ENCODE peak calls at places on chromosomes 1 and 21, in four cellular contexts. B is GM12878, W is K562, O is HepG2. U is an unnamed sample.
A peak's percentile ranks its signal among the peaks of the same experiment; 100 is the strongest.

GRCh38 chr1:241611063-241611462 is 29.1 kb downstream of the CHML start:
- DNase-seq in W (peak; percentile 76), O (peak; percentile 72), B (no peak), U (no peak)

GRCh38 chr21:28436286-28436932 is 556.3 kb downstream of the LTN1 start:
- DNase-seq in W (no peak), O (no peak), B (no peak), U (no peak)

GRCh38 chr1:22228505-22228911 is 85.6 kb upstream of the WNT4 start:
- DNase-seq in B (no peak), W (no peak), O (no peak), U (no peak)

GRCh38 chr1:171251741-171252300 is 3.5 kb downstream of the FMO1 start:
- DNase-seq in O (peak; percentile 12), W (peak; percentile 50), B (no peak), U (peak; percentile 44)

GRCh38 chr1:96309783-96310182 is 411.8 kb upstream of the PTBP2 start:
- DNase-seq in O (no peak), W (no peak), B (no peak), U (no peak)

GRCh38 chr21:27648560-27648959 is 681.7 kb upstream of the ADAMTS5 start:
- DNase-seq in W (no peak), B (no peak), O (no peak), U (no peak)

GRCh38 chr1:47991187-47991586 is 6.0 kb downstream of the TRABD2B start:
- DNase-seq in O (no peak), W (no peak), B (no peak), U (no peak)

GRCh38 chr1:152886090-152886489 is 8.0 kb downstream of the SMCP start:
- DNase-seq in B (no peak), W (no peak), O (no peak), U (no peak)

GRCh38 chr1:31064115-31064514 is 1.4 kb downstream of the PUM1 start:
- DNase-seq in W (peak; percentile 25), B (no peak), O (peak; percentile 89), U (no peak)

GRCh38 chr1:89112871-89113613 is 12.9 kb downstream of the GBP2 start:
- DNase-seq in W (no peak), B (no peak), O (no peak), U (no peak)

GRCh38 chr1:16131636-16132324 is 24.1 kb downstream of the EPHA2 start:
- DNase-seq in W (no peak), O (no peak), B (no peak), U (no peak)

GRCh38 chr1:41452704-41453350 is 31.7 kb downstream of the EDN2 start:
- DNase-seq in W (no peak), B (no peak), O (no peak), U (no peak)

GRCh38 chr21:26351661-26352060 is 181.1 kb upstream of the APP start:
- DNase-seq in W (no peak), B (no peak), O (no peak), U (no peak)

GRCh38 chr21:26717146-26717739 is 128.0 kb downstream of the ADAMTS1 start:
- DNase-seq in B (no peak), W (no peak), O (no peak), U (no peak)

GRCh38 chr1:53644496-53644895 is 94.5 kb downstream of the GLIS1 start:
- DNase-seq in W (no peak), B (no peak), O (no peak), U (no peak)

GRCh38 chr1:16905856-16906702 is 10.3 kb downstream of the RNU1-2 start:
- DNase-seq in O (no peak), B (no peak), W (no peak), U (no peak)

GRCh38 chr1:244945109-244945671 is 80.8 kb upstream of the HNRNPU start:
- DNase-seq in W (no peak), O (no peak), B (peak; percentile 85), U (no peak)

GRCh38 chr1:34781844-34782391 is 904 bp downstream of the GJB3 start:
- DNase-seq in W (no peak), B (no peak), O (no peak), U (no peak)

GRCh38 chr1:24425922-24426321 is 10.3 kb downstream of the NIPAL3 start:
- DNase-seq in W (no peak), B (no peak), O (no peak), U (no peak)

GRCh38 chr1:3195480-3195815 is 126.4 kb downstream of the PRDM16 start:
- DNase-seq in B (no peak), O (no peak), W (no peak), U (no peak)

GRCh38 chr1:245153645-245154428 is 948 bp upstream of the KIF26B start:
- DNase-seq in B (no peak), W (peak; percentile 33), O (no peak), U (no peak)

GRCh38 chr1:7207875-7208646 is 422.8 kb downstream of the CAMTA1 start:
- DNase-seq in O (peak; percentile 25), B (no peak), W (peak; percentile 75), U (peak; percentile 87)

GRCh38 chr1:43933386-43934278 is at the start of gene ARTN:
- DNase-seq in W (no peak), O (no peak), B (no peak), U (peak; percentile 81)

GRCh38 chr1:113861641-113862040 is 9.9 kb downstream of the PTPN22 start:
- DNase-seq in B (no peak), O (no peak), W (no peak), U (no peak)

GRCh38 chr1:59085101-59085500 is 211.8 kb upstream of the FGGY start:
- DNase-seq in O (no peak), B (no peak), W (no peak), U (no peak)

GRCh38 chr1:160376525-160377131 is 9.8 kb downstream of the NHLH1 start:
- DNase-seq in W (peak; percentile 77), O (peak; percentile 58), B (peak; percentile 36), U (no peak)

GRCh38 chr1:109472779-109473178 is 6.4 kb downstream of the SYPL2 start:
- DNase-seq in B (no peak), O (no peak), W (no peak), U (no peak)

GRCh38 chr1:67239738-67240137 is 67.9 kb upstream of the IL12RB2 start:
- DNase-seq in W (no peak), B (peak; percentile 9), O (no peak), U (no peak)

GRCh38 chr1:244074559-244075171 is 23.6 kb downstream of the ZBTB18 start:
- DNase-seq in B (no peak), W (no peak), O (no peak), U (no peak)

GRCh38 chr1:28123461-28123961 is 35.1 kb upstream of the EYA3 start:
- DNase-seq in B (no peak), W (no peak), O (no peak), U (no peak)

DNA sequence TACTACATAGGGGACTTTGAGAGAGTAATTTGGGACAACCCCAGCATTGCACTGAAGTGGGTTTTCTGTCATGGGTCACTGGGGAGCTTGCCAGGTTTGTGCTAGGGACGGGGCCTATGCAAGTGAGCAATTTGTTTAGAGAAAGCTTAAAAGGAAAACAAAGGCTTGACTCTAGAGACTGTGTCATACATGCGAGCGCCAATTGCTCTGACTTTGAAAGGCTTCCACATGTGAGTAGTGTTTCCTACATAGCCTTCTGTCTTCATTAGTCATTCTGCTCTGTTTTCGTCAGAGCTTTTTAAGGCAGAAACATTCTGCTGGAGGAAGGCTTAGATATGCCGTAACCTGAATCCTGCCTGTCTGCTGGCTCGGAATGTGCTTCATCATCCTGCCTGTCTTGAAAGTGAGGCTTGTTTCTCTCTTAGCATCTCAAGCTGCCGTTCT is 28.4 kb downstream of the TRIM45 start:
- DNase-seq in W (peak; percentile 69), B (no peak), O (no peak), U (no peak)
- TF ChIP-seq ATF3 in W (no peak), B (no peak), O (no peak), U (no peak)

DNA sequence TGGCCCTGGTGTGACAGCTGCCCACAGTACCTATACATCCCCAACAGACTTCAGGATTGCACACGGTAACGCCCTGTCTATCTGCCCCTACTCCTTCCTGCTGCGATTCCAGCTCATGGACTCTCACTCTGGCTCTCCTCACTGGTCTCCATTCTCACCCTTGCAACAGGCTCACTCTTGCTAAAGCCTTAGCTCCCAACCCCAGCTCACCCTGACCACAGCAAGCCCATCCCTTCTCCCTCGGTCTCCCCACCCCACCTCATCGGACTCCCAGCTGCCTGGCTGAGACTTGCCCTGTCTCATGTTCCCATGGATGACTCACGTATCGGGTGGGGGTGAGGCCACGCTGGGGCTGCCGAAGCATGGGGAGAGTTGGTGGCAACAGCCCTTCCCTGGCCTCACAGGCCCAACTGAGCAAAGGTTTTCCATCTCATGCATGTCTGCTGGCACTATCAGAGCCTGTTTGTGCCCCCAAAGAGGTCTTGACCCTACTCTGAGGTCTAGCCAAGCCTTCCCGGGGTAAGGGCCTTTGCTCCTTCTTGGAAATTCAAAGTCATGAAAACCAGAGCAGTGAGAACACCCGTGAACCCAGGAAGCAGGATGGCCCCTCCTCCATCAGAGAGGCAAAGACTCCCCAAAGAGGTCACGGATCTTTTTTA is 7.1 kb downstream of the PHLDA3 start:
- DNase-seq in O (peak; percentile 56), W (peak; percentile 87), B (no peak), U (no peak)
- TF ChIP-seq ESRRA in O (no peak), W (no peak), B (no peak), U (no peak)

GRCh38 chr1:46675549-46676314 is 4.1 kb downstream of the TEX38 start:
- DNase-seq in O (no peak), B (no peak), W (no peak), U (no peak)

GRCh38 chr1:46671554-46671953 is at the start of gene TEX38:
- DNase-seq in O (no peak), W (no peak), B (no peak), U (no peak)

GRCh38 chr1:46670134-46670533 is 1.5 kb upstream of the TEX38 start:
- DNase-seq in B (no peak), O (no peak), W (peak; percentile 33), U (no peak)

GRCh38 chr1:46677339-46677738 is 5.7 kb downstream of the TEX38 start:
- DNase-seq in O (no peak), B (no peak), W (no peak), U (no peak)

GRCh38 chr1:46673749-46674182 is 2.1 kb downstream of the TEX38 start:
- DNase-seq in W (peak; percentile 64), O (no peak), B (no peak), U (no peak)
- TF ChIP-seq ATF3 in W (peak; percentile 93), O (no peak), B (no peak), U (no peak)

GRCh38 chr1:6037338-6037762 is 8.3 kb upstream of the KCNAB2 start:
- DNase-seq in W (no peak), O (no peak), B (no peak), U (no peak)
- TF ChIP-seq ESRRA in W (no peak), O (no peak), B (no peak), U (no peak)